ENCODE peak calls at places on chromosomes 1 and 21, in seven cellular contexts. M is MCF 10A, L is cortex of kidney, Y is NCI-H510A, P is transverse colon, Z is GM12865, U is tibial artery. N is an unnamed sample.

GRCh38 chr1:154386643-154387352 is 18.3 kb upstream of the IL6R start:
- DNase-seq in M (no peak), L (no peak), Y (no peak), P (peak; percentile 39), Z (peak; percentile 83), U (no peak), N (no peak)

GRCh38 chr1:4172659-4173599 is 272.9 kb upstream of the C1orf174 start:
- DNase-seq in M (no peak), L (no peak), Y (no peak), P (no peak), Z (peak; percentile 36), U (no peak), N (peak; percentile 3)

GRCh38 chr1:160781129-160781808 is 14.7 kb upstream of the LY9 start:
- DNase-seq in M (no peak), L (no peak), Y (peak; percentile 26), P (peak; percentile 78), Z (no peak), U (no peak), N (no peak)

GRCh38 chr1:204041232-204041767 is 31.6 kb upstream of the SOX13 start:
- DNase-seq in M (no peak), L (no peak), Y (no peak), P (no peak), Z (no peak), U (peak; percentile 52), N (no peak)

GRCh38 chr1:226100436-226101347 is 38.2 kb downstream of the H3-3A start:
- DNase-seq in M (no peak), L (no peak), Y (no peak), P (peak; percentile 55), Z (peak; percentile 40), U (no peak), N (no peak)

GRCh38 chr1:98203461-98203860 is 282.6 kb upstream of the DPYD start:
- DNase-seq in M (no peak), L (no peak), Y (no peak), P (no peak), Z (no peak), U (no peak), N (no peak)

GRCh38 chr1:18417317-18418269 is 63.1 kb upstream of the KLHDC7A start:
- DNase-seq in M (no peak), L (no peak), Y (no peak), P (no peak), Z (no peak), U (no peak), N (no peak)

GRCh38 chr1:41851589-41851988 is 67.1 kb downstream of the HIVEP3 start:
- DNase-seq in M (peak; percentile 85), L (no peak), Y (no peak), P (no peak), Z (peak; percentile 21), U (no peak), N (peak; percentile 77)

GRCh38 chr1:61080408-61081134 is 1.8 kb upstream of the NFIA start:
- DNase-seq in M (peak; percentile 30), L (no peak), Y (no peak), P (no peak), Z (no peak), U (no peak), N (no peak)

GRCh38 chr1:202234331-202235002 is 40.9 kb downstream of the LGR6 start:
- DNase-seq in M (no peak), L (no peak), Y (no peak), P (no peak), Z (no peak), U (no peak), N (no peak)

GRCh38 chr1:171167785-171168184 is 17.3 kb upstream of the FMO2 start:
- DNase-seq in M (no peak), L (no peak), Y (no peak), P (no peak), Z (no peak), U (no peak), N (no peak)

GRCh38 chr21:34846601-34847112 is 177.9 kb downstream of the CLIC6 start:
- DNase-seq in M (peak; percentile 93), L (no peak), Y (no peak), P (peak; percentile 40), Z (no peak), U (no peak), N (no peak)

GRCh38 chr1:200180821-200181220 is 153.3 kb downstream of the NR5A2 start:
- DNase-seq in M (peak; percentile 95), L (no peak), Y (no peak), P (no peak), Z (peak; percentile 10), U (no peak), N (no peak)

GRCh38 chr1:13573586-13573985 is 10.0 kb upstream of the PDPN start:
- DNase-seq in M (no peak), L (no peak), Y (no peak), P (no peak), Z (no peak), U (no peak), N (no peak)

GRCh38 chr1:145846191-145846590 is 761 bp downstream of the NUDT17 start:
- DNase-seq in M (peak; percentile 54), L (no peak), Y (no peak), P (no peak), Z (peak; percentile 52), U (no peak), N (peak; percentile 6)

GRCh38 chr1:235511470-235512240 is 7.4 kb upstream of the B3GALNT2 start:
- DNase-seq in M (no peak), L (no peak), Y (no peak), P (no peak), Z (no peak), U (no peak), N (no peak)

GRCh38 chr1:168861421-168862023 is 132.5 kb upstream of the DPT start:
- DNase-seq in M (no peak), L (no peak), Y (no peak), P (no peak), Z (no peak), U (no peak), N (no peak)

GRCh38 chr1:174398246-174398645 is 49.5 kb upstream of the GPR52 start:
- DNase-seq in M (no peak), L (no peak), Y (no peak), P (no peak), Z (peak; percentile 52), U (no peak), N (no peak)

GRCh38 chr1:248699099-248699498 is 3.5 kb downstream of the OR14I1 start:
- DNase-seq in M (no peak), L (no peak), Y (no peak), P (no peak), Z (no peak), U (no peak), N (no peak)

GRCh38 chr1:9561429-9561828 is 22.2 kb downstream of the SLC25A33 start:
- DNase-seq in M (peak; percentile 89), L (no peak), Y (peak; percentile 94), P (peak; percentile 45), Z (no peak), U (no peak), N (peak; percentile 82)

GRCh38 chr1:183185941-183186490 is at the start of gene LAMC2:
- DNase-seq in M (peak; percentile 98), L (no peak), Y (peak; percentile 51), P (peak; percentile 77), Z (no peak), U (no peak), N (no peak)

GRCh38 chr1:212678456-212679410 is 20.9 kb downstream of the BATF3 start:
- DNase-seq in M (no peak), L (no peak), Y (no peak), P (no peak), Z (peak; percentile 92), U (no peak), N (peak; percentile 89)

GRCh38 chr21:15423676-15424445 is 305.9 kb upstream of the USP25 start:
- DNase-seq in M (no peak), L (no peak), Y (no peak), P (no peak), Z (no peak), U (no peak), N (no peak)

GRCh38 chr21:46228345-46229051 is at the start of gene LSS:
- DNase-seq in M (peak; percentile 98), L (peak; percentile 48), Y (peak; percentile 96), P (peak; percentile 99), Z (peak; percentile 100), U (peak; percentile 97), N (peak; percentile 95)

GRCh38 chr1:175201061-175201508 is 8.5 kb upstream of the KIAA0040 start:
- DNase-seq in M (no peak), L (no peak), Y (no peak), P (no peak), Z (no peak), U (no peak), N (no peak)

GRCh38 chr1:236515443-236515958 is 8.3 kb upstream of the LGALS8 start:
- DNase-seq in M (no peak), L (no peak), Y (peak; percentile 30), P (no peak), Z (no peak), U (no peak), N (no peak)

GRCh38 chr1:35481229-35481628 is 76.0 kb downstream of the KIAA0319L start:
- DNase-seq in M (no peak), L (no peak), Y (no peak), P (no peak), Z (no peak), U (no peak), N (no peak)